ENCODE peak calls at places on chromosomes 12 and 14, in six cellular contexts. V is IMR-90, W is ovary, U is heart left ventricle, Y is esophagus squamous epithelium, R is adrenal gland. P is an unnamed sample. For H3K27me3, the result is how much of the 10 kb centered on the place peaks cover.

GRCh38 chr12:30661210-30661609 is 34.5 kb downstream of the IPO8 start:
- DNase-seq in Y (no peak), W (no peak), V (no peak), U (no peak), R (no peak), P (no peak)

GRCh38 chr14:47439953-47440352 is 235.5 kb downstream of the MDGA2 start:
- DNase-seq in U (no peak), R (no peak), V (no peak), W (no peak), Y (no peak), P (no peak)

GRCh38 chr12:71799105-71799504 is 40.5 kb upstream of the TBC1D15 start:
- DNase-seq in W (no peak), V (peak), Y (no peak), R (no peak), U (no peak), P (no peak)

GRCh38 chr14:90599339-90599738 is 202.5 kb downstream of the CALM1 start:
- DNase-seq in V (no peak), W (no peak), R (no peak), Y (no peak), U (no peak), P (no peak)

GRCh38 chr12:2414810-2415567 is 362.2 kb downstream of the CACNA1C start:
- DNase-seq in V (no peak), W (no peak), Y (no peak), R (no peak), U (no peak), P (no peak)

GRCh38 chr12:15714256-15714655 is 74.9 kb downstream of the EPS8 start:
- DNase-seq in U (no peak), R (no peak), V (no peak), W (no peak), Y (no peak), P (no peak)

GRCh38 chr12:27965411-27965810 is 7.1 kb downstream of the PTHLH start:
- DNase-seq in Y (no peak), U (no peak), W (no peak), V (peak), R (no peak), P (no peak)

GRCh38 chr14:46259536-46259935 is 392.0 kb downstream of the RPL10L start:
- DNase-seq in W (no peak), U (no peak), R (no peak), V (no peak), Y (no peak), P (no peak)

GRCh38 chr12:66960704-66961690 is 282.1 kb upstream of the GRIP1 start:
- DNase-seq in U (no peak), V (no peak), R (no peak), Y (no peak), W (no peak), P (no peak)

GRCh38 chr12:116346751-116347150 is 69.3 kb upstream of the MED13L start:
- DNase-seq in R (peak), U (no peak), W (peak), Y (no peak), V (peak), P (no peak)

GRCh38 chr14:72715215-72715909 is 178.5 kb downstream of the DPF3 start:
- DNase-seq in V (peak), W (no peak), R (no peak), Y (no peak), U (peak), P (no peak)

GRCh38 chr14:90061849-90062794 is at the start of gene KCNK13:
- DNase-seq in W (no peak), U (no peak), R (no peak), Y (no peak), V (no peak), P (no peak)

GRCh38 chr12:2794736-2795289 is at the start of gene FKBP4:
- DNase-seq in R (peak), V (peak), W (peak), Y (peak), U (peak), P (peak)

GRCh38 chr14:68730811-68731425 is 61.9 kb downstream of the ZFP36L1 start:
- DNase-seq in W (no peak), V (no peak), R (no peak), U (no peak), Y (no peak), P (no peak)

GRCh38 chr12:124369055-124369900 is 74.4 kb downstream of the RFLNA start:
- DNase-seq in Y (no peak), V (peak), W (peak), R (peak), U (peak), P (peak)

GRCh38 chr12:55970775-55971174 is 3.1 kb upstream of the RAB5B start:
- DNase-seq in U (no peak), W (no peak), R (no peak), Y (no peak), V (peak), P (no peak)

GRCh38 chr14:32311294-32312009 is 17.6 kb upstream of the AKAP6 start:
- DNase-seq in Y (no peak), V (no peak), W (no peak), R (no peak), U (no peak), P (no peak)

GRCh38 chr14:95287176-95287754 is 32.4 kb downstream of the CLMN start:
- DNase-seq in U (no peak), W (no peak), R (peak), V (no peak), Y (no peak), P (peak)

GRCh38 chr12:11798856-11799530 is 149.5 kb downstream of the ETV6 start:
- DNase-seq in U (peak), W (no peak), R (peak), V (peak), Y (no peak), P (no peak)

GRCh38 chr12:117863004-117863709 is 105.6 kb downstream of the KSR2 start:
- DNase-seq in V (no peak), U (no peak), W (no peak), Y (no peak), R (no peak), P (no peak)

GRCh38 chr14:51701956-51702355 is 50.2 kb downstream of the FRMD6 start:
- DNase-seq in V (peak), U (no peak), W (no peak), Y (no peak), R (no peak), P (no peak)

GRCh38 chr12:40229690-40230651 is 5.2 kb downstream of the LRRK2 start:
- DNase-seq in W (no peak), U (no peak), Y (no peak), V (no peak), R (no peak), P (no peak)

GRCh38 chr12:124424516-124424905 is 129.6 kb downstream of the RFLNA start:
- DNase-seq in W (no peak), V (no peak), Y (no peak), U (no peak), R (no peak), P (no peak)

GRCh38 chr14:96986701-96987474 is 189.7 kb downstream of the VRK1 start:
- DNase-seq in V (no peak), R (no peak), Y (no peak), U (no peak), W (no peak), P (no peak)

GRCh38 chr14:24876009-24876690 is 173.8 kb downstream of the STXBP6 start:
- DNase-seq in V (no peak), Y (no peak), R (no peak), U (no peak), W (no peak), P (no peak)

GRCh38 chr14:94051115-94051514 is 25.0 kb downstream of the OTUB2 start:
- DNase-seq in W (peak), Y (no peak), V (peak), R (peak), U (peak), P (peak)

GRCh38 chr12:103948746-103949406 is 16.8 kb upstream of the TDG start:
- DNase-seq in U (no peak), R (no peak), Y (no peak), W (no peak), V (no peak), P (no peak)
- TF ChIP-seq POLR2A in U (no peak), R (no peak), Y (no peak), W (no peak), V (no peak), P (no peak)

GRCh38 chr12:12891646-12892355 is 439 bp downstream of the GPRC5A start:
- DNase-seq in U (no peak), Y (no peak), R (no peak), W (peak), V (no peak), P (no peak)

GRCh38 chr12:12893438-12893837 is 2.1 kb downstream of the GPRC5A start:
- DNase-seq in Y (no peak), W (no peak), V (no peak), U (no peak), R (no peak), P (no peak)

GRCh38 chr12:12890492-12890814 is 909 bp upstream of the GPRC5A start:
- DNase-seq in W (peak), V (peak), Y (no peak), R (no peak), U (no peak), P (peak)

GRCh38 chr12:12890815-12891645 is at the start of gene GPRC5A:
- DNase-seq in V (peak), Y (no peak), R (peak), W (peak), U (peak), P (peak)

DNA sequence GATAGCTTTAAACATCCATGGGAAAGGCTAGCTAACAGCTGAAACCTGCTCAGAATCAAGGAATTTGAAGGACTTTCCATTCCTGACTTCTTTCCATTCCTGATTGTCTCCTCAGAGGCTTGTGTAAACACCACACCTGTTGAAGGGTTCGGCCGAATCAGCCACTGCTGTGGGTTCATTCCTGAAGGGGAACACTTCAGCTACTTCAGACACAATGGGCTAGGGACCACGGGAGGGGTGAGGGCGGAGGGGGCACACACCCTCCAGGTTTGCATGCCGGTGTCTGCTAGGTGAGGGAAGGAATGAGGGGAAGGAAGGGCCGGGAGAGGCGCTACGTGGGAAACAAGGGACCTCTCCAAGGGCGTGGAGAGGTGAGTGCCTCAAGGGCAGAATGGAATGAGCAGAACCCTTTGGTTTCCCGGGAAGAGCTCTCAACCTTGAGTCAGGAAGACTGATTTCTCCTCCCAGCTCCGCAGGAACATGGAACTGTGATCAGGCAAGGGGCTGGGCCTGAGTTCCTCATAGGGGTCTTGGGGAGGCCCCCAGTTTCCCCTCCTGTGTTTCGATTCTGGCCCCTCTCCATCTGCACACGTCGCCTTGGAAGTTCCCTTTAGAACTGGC is 1.4 kb downstream of the GPRC5A start:
- DNase-seq in R (no peak), U (no peak), Y (no peak), W (no peak), V (no peak), P (no peak)
- H3K4me3 ChIP-seq in R (no peak), U (no peak), Y (peak), W (peak), V (peak), P (no peak)

GRCh38 chr12:131583085-131583712 is 127.7 kb upstream of the SFSWAP start:
- DNase-seq in U (no peak), W (no peak), V (no peak), R (peak), Y (no peak), P (no peak)
- H3K27me3 ChIP-seq in U (under half), W (under half), V (under half), R (under half), Y (under half), P (under half)

GRCh38 chr12:53424626-53425514 is 1.2 kb downstream of the AMHR2 start:
- DNase-seq in W (peak), U (no peak), Y (no peak), V (no peak), R (peak), P (no peak)

GRCh38 chr12:53428741-53429140 is 5.1 kb downstream of the AMHR2 start:
- DNase-seq in R (no peak), W (no peak), V (no peak), U (no peak), Y (no peak), P (no peak)

GRCh38 chr12:53427905-53428594 is 4.4 kb downstream of the AMHR2 start:
- DNase-seq in W (no peak), Y (no peak), R (peak), V (peak), U (no peak), P (no peak)

GRCh38 chr12:53425515-53426150 is 2.0 kb downstream of the AMHR2 start:
- DNase-seq in Y (no peak), U (no peak), W (peak), R (no peak), V (no peak), P (no peak)

DNA sequence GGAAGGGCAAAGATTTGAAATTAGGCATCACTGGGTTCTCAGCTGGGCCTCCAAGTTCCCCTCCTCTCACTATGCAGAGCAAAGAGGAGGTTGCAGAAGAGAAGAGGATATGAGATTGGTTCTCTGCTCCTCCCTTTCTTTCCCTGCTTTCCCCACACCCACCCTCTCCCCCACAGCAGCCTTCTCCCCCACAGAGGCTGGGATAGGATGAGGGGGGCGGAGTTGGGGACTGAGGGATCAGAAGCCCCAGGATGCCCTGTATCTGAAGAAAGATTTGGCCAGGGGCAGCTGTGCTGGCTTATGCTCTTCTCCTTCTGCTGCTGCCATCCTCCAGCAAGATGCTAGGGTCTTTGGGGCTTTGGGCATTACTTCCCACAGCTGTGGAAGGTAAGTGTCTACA is at the start of gene AMHR2:
- DNase-seq in V (no peak), Y (no peak), U (no peak), W (peak), R (no peak), P (no peak)
- TF ChIP-seq POLR2A in V (no peak), Y (no peak), U (no peak), W (no peak), R (no peak), P (no peak)

DNA sequence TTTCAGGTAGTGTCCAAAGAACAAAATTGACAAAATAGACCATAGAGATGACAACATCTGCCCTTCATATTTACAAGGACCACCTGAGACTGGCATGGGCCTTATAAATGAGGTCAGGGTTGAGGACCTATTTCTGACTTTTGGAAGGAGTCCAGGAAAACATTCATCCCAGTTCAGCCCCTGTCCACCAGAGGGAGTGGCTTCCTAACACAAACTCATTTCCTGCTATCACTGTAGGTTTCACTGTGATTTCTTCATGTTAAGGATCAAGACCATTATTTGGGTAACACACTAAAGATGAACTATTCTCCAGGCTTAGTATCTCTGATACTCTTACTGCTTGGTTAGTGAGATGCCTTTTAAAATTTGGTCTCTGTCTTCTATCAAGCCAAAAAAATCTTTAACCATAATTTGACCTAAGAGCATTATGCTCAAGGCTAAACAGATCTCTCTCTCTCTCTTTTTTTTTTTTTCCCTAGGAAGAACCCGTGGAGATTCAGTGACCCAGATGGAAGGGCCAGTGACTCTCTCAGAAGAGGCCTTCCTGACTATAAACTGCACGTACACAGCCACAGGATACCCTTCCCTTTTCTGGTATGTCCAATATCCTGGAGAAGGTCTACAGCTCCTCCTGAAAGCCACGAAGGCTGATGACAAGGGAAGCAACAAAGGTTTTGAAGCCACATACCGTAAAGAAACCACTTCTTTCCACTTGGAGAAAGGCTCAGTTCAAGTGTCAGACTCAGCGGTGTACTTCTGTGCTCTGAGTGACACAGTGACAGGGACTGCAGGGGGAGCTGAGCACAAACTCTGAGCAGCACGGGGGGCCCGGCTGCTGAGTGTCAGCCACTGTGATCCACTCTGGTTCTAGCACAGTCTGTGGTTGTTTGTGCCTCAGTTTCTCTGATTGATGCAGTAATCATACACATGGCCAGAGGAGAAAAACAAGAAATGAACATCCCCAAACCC is 267.6 kb upstream of the OR4E1 start:
- DNase-seq in Y (no peak), U (no peak), V (peak), W (no peak), R (no peak), P (no peak)
- H3K4me3 ChIP-seq in Y (no peak), U (no peak), V (no peak), W (no peak), R (no peak), P (no peak)

GRCh38 chr12:49296836-49297694 is 2.1 kb downstream of the PRPH start:
- DNase-seq in Y (no peak), R (no peak), W (no peak), V (no peak), U (no peak), P (no peak)
- H3K27me3 ChIP-seq in Y (under half), R (under half), W (under half), V (half or more), U (half or more), P (under half)

GRCh38 chr14:105890474-105891220 is 364.3 kb downstream of the TMEM121 start:
- DNase-seq in V (no peak), Y (no peak), R (peak), W (peak), U (no peak), P (peak)
- TF ChIP-seq POLR2A in V (no peak), Y (no peak), R (no peak), W (no peak), U (no peak), P (no peak)

GRCh38 chr12:31687101-31687527 is 27.6 kb downstream of the ETFBKMT start:
- DNase-seq in R (no peak), W (no peak), U (no peak), V (no peak), Y (no peak), P (no peak)
- H3K4me3 ChIP-seq in R (no peak), W (no peak), U (no peak), V (no peak), Y (no peak), P (no peak)

GRCh38 chr12:57637364-57637763 is 4.4 kb upstream of the B4GALNT1 start:
- DNase-seq in V (no peak), R (no peak), U (no peak), Y (no peak), W (no peak), P (no peak)
- H3K27me3 ChIP-seq in V (under half), R (under half), U (under half), Y (under half), W (under half), P (under half)

DNA sequence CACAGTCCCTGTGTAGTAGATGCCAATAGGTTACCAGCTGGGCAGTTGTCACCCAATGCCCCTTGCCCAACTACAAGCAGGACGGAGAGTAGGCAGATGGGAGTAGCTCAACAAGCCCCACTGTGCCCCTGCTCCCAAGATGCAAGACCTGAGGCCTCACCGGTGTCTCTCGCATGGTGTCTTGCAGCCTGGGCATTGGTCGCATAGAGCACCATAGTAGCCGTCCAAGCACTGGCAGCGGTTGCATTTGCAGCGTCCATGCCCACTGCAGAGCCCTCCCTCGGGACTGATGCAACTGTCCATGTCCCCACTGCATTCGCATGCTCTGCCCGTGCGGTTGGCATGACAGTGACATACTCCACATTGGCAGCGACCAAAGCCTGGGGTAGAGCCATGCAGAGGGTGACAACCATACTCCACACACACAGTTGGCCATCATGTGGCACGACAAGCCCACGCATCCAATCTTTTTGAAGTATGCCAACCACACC is 11.9 kb upstream of the CSAD start:
- DNase-seq in U (no peak), W (no peak), R (no peak), Y (no peak), V (no peak), P (no peak)
- TF ChIP-seq POLR2A in U (no peak), W (no peak), R (no peak), Y (peak), V (no peak), P (no peak)

P was measured in uterus.